ENCODE peak calls at places on chromosomes 13 and 19, in seven cellular contexts. One of them, this sample, is unnamed.

GRCh38 chr13:99610702-99611289 is 109.5 kb downstream of the TM9SF2 start:
- DNase-seq in adrenal gland: no peak
- DNase-seq in BJ: no peak
- DNase-seq in lung: no peak
- DNase-seq in right cardiac atrium: no peak
- DNase-seq in PC-9: no peak
- DNase-seq in sigmoid colon: no peak
- DNase-seq in this sample: no peak

GRCh38 chr13:78609464-78610205 is 6.3 kb upstream of the POU4F1 start:
- DNase-seq in PC-9: no peak
- DNase-seq in adrenal gland: no peak
- DNase-seq in right cardiac atrium: peak
- DNase-seq in lung: no peak
- DNase-seq in sigmoid colon: no peak
- DNase-seq in BJ: no peak
- DNase-seq in this sample: no peak

GRCh38 chr13:98751397-98752110 is 918 bp downstream of the SLC15A1 start:
- DNase-seq in sigmoid colon: no peak
- DNase-seq in lung: no peak
- DNase-seq in adrenal gland: no peak
- DNase-seq in PC-9: peak
- DNase-seq in BJ: no peak
- DNase-seq in right cardiac atrium: peak
- DNase-seq in this sample: no peak

GRCh38 chr19:2381151-2381822 is 21.2 kb downstream of the TMPRSS9 start:
- DNase-seq in sigmoid colon: no peak
- DNase-seq in BJ: no peak
- DNase-seq in adrenal gland: no peak
- DNase-seq in right cardiac atrium: no peak
- DNase-seq in PC-9: no peak
- DNase-seq in lung: no peak
- DNase-seq in this sample: no peak

GRCh38 chr19:51751655-51752054 is at the start of gene FPR1:
- DNase-seq in PC-9: no peak
- DNase-seq in right cardiac atrium: no peak
- DNase-seq in lung: no peak
- DNase-seq in sigmoid colon: no peak
- DNase-seq in BJ: no peak
- DNase-seq in adrenal gland: no peak
- DNase-seq in this sample: no peak

GRCh38 chr19:47215581-47215980 is 15.4 kb downstream of the BBC3 start:
- DNase-seq in lung: no peak
- DNase-seq in BJ: no peak
- DNase-seq in sigmoid colon: no peak
- DNase-seq in PC-9: no peak
- DNase-seq in adrenal gland: no peak
- DNase-seq in right cardiac atrium: no peak
- DNase-seq in this sample: no peak

GRCh38 chr19:47994209-47994802 is at the start of gene ELSPBP1:
- DNase-seq in lung: no peak
- DNase-seq in BJ: no peak
- DNase-seq in sigmoid colon: no peak
- DNase-seq in right cardiac atrium: no peak
- DNase-seq in PC-9: no peak
- DNase-seq in adrenal gland: no peak
- DNase-seq in this sample: no peak

GRCh38 chr13:52782486-52783448 is 43.1 kb upstream of the CNMD start:
- DNase-seq in lung: no peak
- DNase-seq in right cardiac atrium: no peak
- DNase-seq in sigmoid colon: no peak
- DNase-seq in BJ: no peak
- DNase-seq in PC-9: no peak
- DNase-seq in adrenal gland: no peak
- DNase-seq in this sample: no peak

GRCh38 chr13:59584902-59585670 is 578.6 kb downstream of the DIAPH3 start:
- DNase-seq in adrenal gland: no peak
- DNase-seq in sigmoid colon: no peak
- DNase-seq in BJ: no peak
- DNase-seq in right cardiac atrium: no peak
- DNase-seq in lung: no peak
- DNase-seq in PC-9: no peak
- DNase-seq in this sample: no peak

GRCh38 chr19:54937926-54938325 is 9.4 kb downstream of the NLRP7 start:
- DNase-seq in adrenal gland: no peak
- DNase-seq in PC-9: no peak
- DNase-seq in sigmoid colon: no peak
- DNase-seq in BJ: no peak
- DNase-seq in right cardiac atrium: no peak
- DNase-seq in lung: no peak
- DNase-seq in this sample: no peak

GRCh38 chr19:7515471-7516226 is at the start of gene ZNF358:
- DNase-seq in sigmoid colon: peak
- DNase-seq in right cardiac atrium: peak
- DNase-seq in lung: peak
- DNase-seq in PC-9: peak
- DNase-seq in BJ: no peak
- DNase-seq in adrenal gland: peak
- DNase-seq in this sample: no peak

GRCh38 chr13:44734204-44734707 is 158.1 kb upstream of the TSC22D1 start:
- DNase-seq in PC-9: peak
- DNase-seq in lung: peak
- DNase-seq in adrenal gland: peak
- DNase-seq in BJ: no peak
- DNase-seq in right cardiac atrium: peak
- DNase-seq in sigmoid colon: no peak
- DNase-seq in this sample: no peak

GRCh38 chr19:42140125-42140754 is 8.0 kb upstream of the POU2F2 start:
- DNase-seq in adrenal gland: peak
- DNase-seq in PC-9: peak
- DNase-seq in lung: peak
- DNase-seq in right cardiac atrium: peak
- DNase-seq in sigmoid colon: no peak
- DNase-seq in BJ: no peak
- DNase-seq in this sample: peak

GRCh38 chr13:99686157-99686572 is 184.9 kb downstream of the TM9SF2 start:
- DNase-seq in sigmoid colon: no peak
- DNase-seq in PC-9: no peak
- DNase-seq in adrenal gland: peak
- DNase-seq in right cardiac atrium: peak
- DNase-seq in lung: no peak
- DNase-seq in BJ: no peak
- DNase-seq in this sample: no peak

GRCh38 chr13:73997964-73998363 is 136.2 kb downstream of the KLF12 start:
- DNase-seq in sigmoid colon: no peak
- DNase-seq in lung: no peak
- DNase-seq in BJ: no peak
- DNase-seq in PC-9: no peak
- DNase-seq in adrenal gland: no peak
- DNase-seq in right cardiac atrium: no peak
- DNase-seq in this sample: no peak

DNA sequence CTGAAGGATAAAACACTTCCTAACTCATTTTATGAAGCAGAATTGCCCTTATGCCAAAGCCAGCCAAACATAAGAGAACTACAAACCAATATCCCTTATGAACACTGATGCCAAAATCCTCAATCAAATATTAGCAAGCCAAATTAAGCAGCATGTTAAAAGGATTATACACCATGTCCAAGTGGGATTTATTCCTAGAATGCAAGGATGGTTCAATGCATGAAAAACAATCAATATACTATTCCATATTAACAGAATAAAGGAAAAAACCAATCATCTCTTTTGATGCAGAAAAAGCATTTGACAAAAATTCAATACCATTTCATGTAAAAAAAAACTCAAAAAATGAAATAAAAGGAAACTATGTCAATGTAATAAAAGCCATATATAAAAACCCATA is 10.9 kb downstream of the ZNF792 start:
- DNase-seq in lung: no peak
- DNase-seq in BJ: no peak
- DNase-seq in PC-9: no peak
- DNase-seq in sigmoid colon: no peak
- DNase-seq in adrenal gland: no peak
- DNase-seq in right cardiac atrium: no peak
- DNase-seq in this sample: no peak
- H3K4me3 ChIP-seq in lung: no peak
- H3K4me3 ChIP-seq in BJ: no peak
- H3K4me3 ChIP-seq in PC-9: no peak
- H3K4me3 ChIP-seq in sigmoid colon: no peak
- H3K4me3 ChIP-seq in adrenal gland: no peak
- H3K4me3 ChIP-seq in right cardiac atrium: no peak
- H3K4me3 ChIP-seq in this sample: no peak

GRCh38 chr13:109155301-109155761 is 525.9 kb downstream of the MYO16 start:
- DNase-seq in BJ: no peak
- DNase-seq in right cardiac atrium: no peak
- DNase-seq in PC-9: peak
- DNase-seq in sigmoid colon: no peak
- DNase-seq in adrenal gland: no peak
- DNase-seq in lung: peak
- DNase-seq in this sample: no peak

GRCh38 chr13:109157275-109157674 is 527.9 kb downstream of the MYO16 start:
- DNase-seq in adrenal gland: no peak
- DNase-seq in sigmoid colon: no peak
- DNase-seq in right cardiac atrium: no peak
- DNase-seq in lung: no peak
- DNase-seq in PC-9: peak
- DNase-seq in BJ: no peak
- DNase-seq in this sample: no peak

GRCh38 chr13:109158383-109158782 is 529.0 kb downstream of the MYO16 start:
- DNase-seq in right cardiac atrium: no peak
- DNase-seq in lung: no peak
- DNase-seq in BJ: no peak
- DNase-seq in adrenal gland: no peak
- DNase-seq in PC-9: no peak
- DNase-seq in sigmoid colon: no peak
- DNase-seq in this sample: no peak

GRCh38 chr13:109154546-109154945 is 525.1 kb downstream of the MYO16 start:
- DNase-seq in PC-9: peak
- DNase-seq in right cardiac atrium: no peak
- DNase-seq in adrenal gland: no peak
- DNase-seq in BJ: no peak
- DNase-seq in lung: no peak
- DNase-seq in sigmoid colon: no peak
- DNase-seq in this sample: no peak

GRCh38 chr13:109156181-109156935 is 526.9 kb downstream of the MYO16 start:
- DNase-seq in sigmoid colon: no peak
- DNase-seq in BJ: peak
- DNase-seq in PC-9: peak
- DNase-seq in right cardiac atrium: peak
- DNase-seq in lung: no peak
- DNase-seq in adrenal gland: no peak
- DNase-seq in this sample: no peak
- H3K4me3 ChIP-seq in sigmoid colon: no peak
- H3K4me3 ChIP-seq in BJ: no peak
- H3K4me3 ChIP-seq in PC-9: peak
- H3K4me3 ChIP-seq in right cardiac atrium: no peak
- H3K4me3 ChIP-seq in lung: no peak
- H3K4me3 ChIP-seq in adrenal gland: no peak
- H3K4me3 ChIP-seq in this sample: no peak

DNA sequence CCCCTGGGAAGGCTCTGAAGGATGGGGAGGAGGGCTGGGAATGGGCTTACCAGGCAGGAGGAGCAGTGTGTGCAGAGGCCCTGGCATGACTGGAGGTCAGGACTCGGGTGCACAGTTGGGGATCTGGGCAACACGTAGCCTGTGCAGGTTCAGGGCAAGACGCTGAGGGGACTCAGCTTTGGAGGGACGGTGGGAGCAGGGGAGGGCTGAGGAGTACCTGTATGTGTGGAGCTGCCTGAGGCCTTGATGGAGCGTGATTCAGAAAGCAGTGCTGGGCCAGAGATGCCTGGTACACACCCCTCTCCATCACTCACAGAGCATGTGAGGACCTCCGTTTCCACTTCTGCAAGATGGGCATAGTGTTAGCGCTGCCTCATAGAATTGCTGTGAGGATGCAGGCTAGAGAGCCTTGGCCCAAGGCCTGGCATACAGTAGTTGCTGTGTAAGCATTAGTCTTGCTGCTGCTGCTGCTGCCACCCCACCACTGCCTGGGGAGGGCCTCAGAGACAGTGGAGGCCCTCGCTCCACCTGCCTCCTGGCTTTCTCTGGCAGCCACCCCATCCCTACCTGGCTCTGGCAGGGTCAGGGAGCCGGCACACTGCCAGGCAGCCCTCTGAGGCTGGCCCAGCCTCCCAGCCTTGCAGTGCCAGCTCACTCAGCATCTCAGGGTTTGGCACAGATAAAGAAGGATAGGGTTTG is 2.4 kb downstream of the PAK4 start:
- DNase-seq in sigmoid colon: no peak
- DNase-seq in PC-9: no peak
- DNase-seq in adrenal gland: no peak
- DNase-seq in lung: no peak
- DNase-seq in BJ: no peak
- DNase-seq in right cardiac atrium: no peak
- DNase-seq in this sample: no peak
- H3K4me3 ChIP-seq in sigmoid colon: no peak
- H3K4me3 ChIP-seq in PC-9: no peak
- H3K4me3 ChIP-seq in adrenal gland: no peak
- H3K4me3 ChIP-seq in lung: no peak
- H3K4me3 ChIP-seq in BJ: no peak
- H3K4me3 ChIP-seq in right cardiac atrium: no peak
- H3K4me3 ChIP-seq in this sample: no peak

GRCh38 chr19:14515501-14516047 is 2.6 kb downstream of the DNAJB1 start:
- DNase-seq in sigmoid colon: no peak
- DNase-seq in BJ: no peak
- DNase-seq in right cardiac atrium: no peak
- DNase-seq in PC-9: no peak
- DNase-seq in adrenal gland: no peak
- DNase-seq in lung: no peak
- DNase-seq in this sample: no peak

GRCh38 chr19:14517840-14518505 is at the start of gene DNAJB1:
- DNase-seq in lung: peak
- DNase-seq in PC-9: peak
- DNase-seq in adrenal gland: peak
- DNase-seq in BJ: no peak
- DNase-seq in sigmoid colon: peak
- DNase-seq in right cardiac atrium: peak
- DNase-seq in this sample: no peak

GRCh38 chr19:14516048-14516534 is 2.1 kb downstream of the DNAJB1 start:
- DNase-seq in PC-9: no peak
- DNase-seq in right cardiac atrium: no peak
- DNase-seq in BJ: no peak
- DNase-seq in adrenal gland: peak
- DNase-seq in sigmoid colon: no peak
- DNase-seq in lung: no peak
- DNase-seq in this sample: no peak

GRCh38 chr19:14516746-14517438 is 1.3 kb downstream of the DNAJB1 start:
- DNase-seq in right cardiac atrium: no peak
- DNase-seq in BJ: no peak
- DNase-seq in adrenal gland: peak
- DNase-seq in PC-9: no peak
- DNase-seq in sigmoid colon: no peak
- DNase-seq in lung: no peak
- DNase-seq in this sample: no peak

DNA sequence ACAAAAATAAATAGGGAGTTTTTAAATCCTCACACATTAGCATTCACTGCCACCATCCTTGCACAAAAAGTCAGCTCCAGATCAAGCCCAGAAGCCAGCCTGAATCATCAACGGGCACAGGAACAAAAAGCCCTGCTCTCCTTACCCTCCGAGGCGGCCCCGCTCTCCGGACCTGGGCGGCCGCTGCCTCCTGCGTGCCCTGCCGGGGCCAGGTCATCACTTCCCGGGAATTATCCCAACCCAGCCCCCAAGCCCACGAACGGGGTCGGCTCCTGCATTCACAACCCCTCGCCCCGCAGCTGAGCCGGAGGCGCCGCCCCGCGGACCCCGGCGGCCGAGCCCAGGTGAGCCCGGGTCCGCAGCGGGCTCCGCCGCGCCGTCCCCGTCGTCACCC is 754 bp downstream of the DNAJB1 start:
- DNase-seq in adrenal gland: peak
- DNase-seq in lung: peak
- DNase-seq in BJ: no peak
- DNase-seq in right cardiac atrium: no peak
- DNase-seq in PC-9: no peak
- DNase-seq in sigmoid colon: no peak
- DNase-seq in this sample: no peak
- H3K4me3 ChIP-seq in adrenal gland: peak
- H3K4me3 ChIP-seq in lung: peak
- H3K4me3 ChIP-seq in BJ: peak
- H3K4me3 ChIP-seq in right cardiac atrium: peak
- H3K4me3 ChIP-seq in PC-9: peak
- H3K4me3 ChIP-seq in sigmoid colon: peak
- H3K4me3 ChIP-seq in this sample: peak

This sample was measured in Jurkat, Clone E6-1.